ENCODE peak calls at places on chromosomes 5 and 9, in four cellular contexts. W, F, L and V are unnamed samples.

GRCh38 chr9:80197661-80198060 is 625.9 kb downstream of the TLE4 start:
- DNase-seq in W (no peak), F (no peak), L (no peak), V (no peak)

GRCh38 chr9:71675129-71675856 is 93.0 kb downstream of the CEMIP2 start:
- DNase-seq in L (no peak), F (no peak), W (no peak), V (no peak)

GRCh38 chr5:111562566-111562965 is 50.2 kb upstream of the STARD4 start:
- DNase-seq in L (no peak), F (no peak), W (no peak), V (no peak)

GRCh38 chr5:95856501-95856981 is 34.0 kb upstream of the GLRX start:
- DNase-seq in L (no peak), W (no peak), F (no peak), V (no peak)

GRCh38 chr9:1154739-1155138 is 104.6 kb downstream of the DMRT2 start:
- DNase-seq in W (no peak), F (no peak), L (no peak), V (no peak)

GRCh38 chr5:61587120-61587519 is 255.1 kb downstream of the ZSWIM6 start:
- DNase-seq in W (no peak), F (no peak), L (no peak), V (no peak)

GRCh38 chr9:23492126-23493002 is 333.7 kb downstream of the ELAVL2 start:
- DNase-seq in W (no peak), L (no peak), F (peak; percentile 73), V (no peak)

GRCh38 chr5:27511061-27511460 is 472.7 kb upstream of the CDH9 start:
- DNase-seq in F (no peak), L (no peak), W (no peak), V (no peak)

GRCh38 chr9:132242621-132243155 is 80.8 kb downstream of the NTNG2 start:
- DNase-seq in L (peak; percentile 49), F (no peak), W (no peak), V (no peak)

GRCh38 chr9:132241483-132241839 is 79.6 kb downstream of the NTNG2 start:
- DNase-seq in F (no peak), L (no peak), W (no peak), V (no peak)

GRCh38 chr9:132240860-132241482 is 79.1 kb downstream of the NTNG2 start:
- DNase-seq in W (peak; percentile 99), F (peak; percentile 96), L (peak; percentile 99), V (peak; percentile 100)

GRCh38 chr9:132243156-132244074 is 81.6 kb downstream of the NTNG2 start:
- DNase-seq in W (no peak), L (peak; percentile 45), F (no peak), V (no peak)

DNA sequence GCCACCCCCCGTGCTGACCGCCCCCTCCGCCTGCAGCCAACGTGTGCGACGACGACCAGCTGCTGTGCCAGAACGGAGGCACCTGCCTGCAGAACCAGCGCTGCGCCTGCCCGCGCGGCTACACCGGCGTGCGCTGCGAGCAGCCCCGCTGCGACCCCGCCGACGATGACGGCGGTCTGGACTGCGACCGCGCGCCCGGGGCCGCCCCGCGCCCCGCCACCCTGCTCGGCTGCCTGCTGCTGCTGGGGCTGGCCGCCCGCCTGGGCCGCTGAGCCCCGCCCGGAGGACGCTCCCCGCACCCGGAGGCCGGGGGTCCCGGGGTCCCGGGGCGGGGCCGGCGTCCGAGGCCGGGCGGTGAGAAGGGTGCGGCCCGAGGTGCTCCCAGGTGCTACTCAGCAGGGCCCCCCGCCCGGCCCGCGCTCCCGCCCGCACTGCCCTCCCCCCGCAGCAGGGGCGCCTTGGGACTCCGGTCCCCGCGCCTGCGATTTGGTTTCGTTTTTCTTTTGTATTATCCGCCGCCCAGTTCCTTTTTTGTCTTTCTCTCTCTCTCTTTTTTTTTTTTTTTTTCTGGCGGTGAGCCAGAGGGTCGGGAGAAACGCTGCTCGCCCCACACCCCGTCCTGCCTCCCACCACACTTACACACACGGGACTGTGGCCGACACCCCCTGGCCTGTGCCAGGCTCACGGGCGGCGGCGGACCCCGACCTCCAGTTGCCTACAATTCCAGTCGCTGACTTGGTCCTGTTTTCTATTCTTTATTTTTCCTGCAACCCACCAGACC is 80.2 kb downstream of the NTNG2 start:
- DNase-seq in W (peak; percentile 64), F (peak; percentile 43), L (peak; percentile 73), V (no peak)
- TF ChIP-seq CTCF in W (no peak), F (no peak), L (no peak), V (no peak)

GRCh38 chr5:143826909-143827514 is 15.1 kb downstream of the HMHB1 start:
- DNase-seq in F (peak; percentile 19), L (no peak), W (no peak), V (no peak)

GRCh38 chr5:143820451-143820850 is 8.5 kb downstream of the HMHB1 start:
- DNase-seq in L (no peak), W (no peak), F (no peak), V (no peak)

GRCh38 chr5:143828710-143829109 is 16.7 kb downstream of the HMHB1 start:
- DNase-seq in W (no peak), F (no peak), L (no peak), V (no peak)

DNA sequence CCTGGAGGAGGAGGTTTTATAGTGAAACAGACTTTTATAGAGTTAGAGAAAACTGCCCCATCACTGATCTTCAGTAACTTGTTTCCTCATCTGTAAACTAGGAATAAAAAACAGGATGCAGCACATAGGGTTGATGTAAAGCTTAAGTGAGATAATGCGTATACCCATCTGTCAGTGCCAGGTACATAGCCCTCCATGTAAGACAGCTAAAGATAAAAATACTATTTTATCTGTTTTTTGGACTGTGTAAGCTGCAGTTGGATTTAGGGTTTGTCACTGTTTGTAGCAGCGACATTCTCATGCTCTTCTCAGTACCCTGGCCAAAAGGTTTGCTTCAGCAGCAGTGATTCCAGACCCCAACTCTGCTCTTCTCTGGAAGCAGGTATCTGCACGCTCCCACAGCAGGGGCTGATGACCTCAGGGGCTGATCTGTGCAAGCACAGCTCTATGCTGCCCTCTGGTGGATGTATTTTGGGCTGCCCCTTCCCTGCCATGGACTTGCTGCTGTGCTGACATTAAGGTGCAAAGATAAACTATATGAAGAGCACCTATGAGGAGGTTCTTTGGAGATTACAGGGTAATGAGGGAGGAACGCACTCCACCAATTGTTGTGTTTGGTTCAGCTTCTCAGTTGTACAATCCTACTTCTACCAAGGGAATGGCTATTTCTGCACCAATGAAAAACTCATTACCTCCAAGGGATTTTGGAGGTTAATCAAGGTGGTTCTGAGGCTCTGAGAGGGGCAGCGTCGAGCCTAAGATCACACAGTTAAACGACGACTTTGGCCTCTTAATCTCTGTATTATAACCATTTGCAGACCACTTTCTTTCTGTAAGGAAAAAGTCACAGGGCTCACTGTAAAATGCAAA is 13.1 kb downstream of the HMHB1 start:
- DNase-seq in W (peak; percentile 90), F (peak; percentile 89), L (peak; percentile 78), V (peak; percentile 86)
- H3K4me1 ChIP-seq in W (no peaks in the 10 kb centered on the region), F (no peaks in the 10 kb centered on the region), L (peaks cover 7% of the 10 kb centered on the region), V (no peaks in the 10 kb centered on the region)

GRCh38 chr5:73171495-73171894 is 1.5 kb upstream of the TMEM174 start:
- DNase-seq in F (no peak), L (no peak), W (peak; percentile 2), V (no peak)

GRCh38 chr5:73176250-73176649 is 3.3 kb downstream of the TMEM174 start:
- DNase-seq in W (no peak), L (no peak), F (no peak), V (no peak)

GRCh38 chr5:73172893-73173292 is at the start of gene TMEM174:
- DNase-seq in L (no peak), W (no peak), F (no peak), V (no peak)

GRCh38 chr5:73174100-73174815 is 1.3 kb downstream of the TMEM174 start:
- DNase-seq in F (no peak), L (no peak), W (no peak), V (no peak)

GRCh38 chr5:73170522-73170921 is 2.5 kb upstream of the TMEM174 start:
- DNase-seq in L (no peak), W (no peak), F (no peak), V (peak; percentile 30)
- TF ChIP-seq CTCF in L (peak; percentile 46), W (no peak), F (peak; percentile 29), V (peak; percentile 71)

GRCh38 chr9:127920794-127921193 is 4.0 kb upstream of the ST6GALNAC4 start:
- DNase-seq in W (no peak), F (no peak), L (no peak), V (peak; percentile 5)
- H3K4me1 ChIP-seq in W (peaks cover 35% of the 10 kb centered on the region), F (peaks cover 4% of the 10 kb centered on the region), L (peaks cover 52% of the 10 kb centered on the region), V (peaks cover 24% of the 10 kb centered on the region)

GRCh38 chr9:34524349-34524748 is 1.6 kb upstream of the ENHO start:
- DNase-seq in F (no peak), W (no peak), L (no peak), V (no peak)
- TF ChIP-seq CTCF in F (no peak), W (no peak), L (no peak), V (no peak)

GRCh38 chr5:113249216-113249615 is 185.6 kb downstream of the TSSK1B start:
- DNase-seq in L (no peak), W (no peak), F (no peak), V (no peak)
- H3K4me1 ChIP-seq in L (peaks cover 30% of the 10 kb centered on the region), W (no peaks in the 10 kb centered on the region), F (peaks cover 26% of the 10 kb centered on the region), V (peaks cover 8% of the 10 kb centered on the region)

DNA sequence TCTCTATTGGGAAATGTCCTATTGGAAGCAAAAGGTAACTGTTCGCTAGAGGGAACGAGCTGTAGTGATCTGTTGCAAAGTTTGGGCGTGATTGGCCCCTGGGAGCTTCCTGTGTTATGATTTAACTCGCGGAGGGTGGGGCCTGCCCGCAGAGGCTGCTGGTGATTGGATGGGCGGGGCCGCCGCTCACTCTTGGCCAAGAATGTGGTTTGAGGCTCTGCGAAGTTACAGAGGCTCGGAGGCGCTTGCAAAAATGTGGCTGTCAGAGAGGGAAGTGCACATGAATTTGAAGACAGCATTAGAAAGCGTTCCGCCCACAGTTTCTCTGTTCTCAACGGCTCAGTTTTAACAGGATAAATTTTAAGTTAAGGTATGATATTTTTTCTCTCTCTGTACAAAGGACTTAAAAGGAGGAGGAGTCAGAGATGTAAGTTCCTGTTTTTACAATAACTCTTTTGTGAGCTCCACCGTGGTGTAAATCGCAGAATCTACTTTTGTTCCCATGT is 46.9 kb downstream of the CNTRL start:
- DNase-seq in F (peak; percentile 97), L (peak; percentile 99), W (peak; percentile 96), V (peak; percentile 98)
- TF ChIP-seq CTCF in F (peak; percentile 7), L (peak; percentile 50), W (peak; percentile 30), V (no peak)

GRCh38 chr9:21680590-21680989 is 121.8 kb upstream of the MTAP start:
- DNase-seq in W (no peak), F (no peak), L (no peak), V (no peak)
- H3K4me1 ChIP-seq in W (no peaks in the 10 kb centered on the region), F (no peaks in the 10 kb centered on the region), L (no peaks in the 10 kb centered on the region), V (no peaks in the 10 kb centered on the region)

GRCh38 chr5:129461816-129462396 is 1.8 kb downstream of the ADAMTS19 start:
- DNase-seq in W (no peak), F (no peak), L (no peak), V (no peak)
- TF ChIP-seq CTCF in W (no peak), F (no peak), L (no peak), V (no peak)

GRCh38 chr5:93571111-93571977 is 9.7 kb downstream of the NR2F1-AS1 start:
- DNase-seq in F (no peak), L (no peak), W (no peak), V (no peak)
- H3K4me1 ChIP-seq in F (peaks cover 14% of the 10 kb centered on the region), L (peaks cover 25% of the 10 kb centered on the region), W (peaks cover 23% of the 10 kb centered on the region), V (peaks cover 14% of the 10 kb centered on the region)